ENCODE peak calls at places on chromosomes 4 and X, in nine cellular contexts. W is transverse colon, X is sigmoid colon, O is SK-N-SH, S is stomach, C is HepG2, F is H1, Q is upper lobe of left lung, R is GM12878. J is an unnamed sample.

GRCh38 chr4:70269674-70270073 is 27.3 kb downstream of the CSN3 start:
- DNase-seq in C (peak; percentile 10), W (no peak), Q (no peak), F (no peak), O (peak; percentile 2), S (no peak), X (no peak), R (no peak), J (no peak)

GRCh38 chrX:28205905-28206304 is 224.7 kb upstream of the DCAF8L1 start:
- DNase-seq in R (no peak), W (no peak), X (no peak), O (no peak), F (no peak), Q (no peak), S (no peak), C (no peak), J (no peak)

GRCh38 chr4:43496188-43496587 is 603.7 kb downstream of the GRXCR1 start:
- DNase-seq in F (no peak), W (no peak), C (no peak), S (no peak), Q (no peak), O (no peak), R (no peak), X (no peak), J (no peak)

GRCh38 chr4:180925800-180926199 is 1317.4 kb upstream of the TENM3 start:
- DNase-seq in O (no peak), Q (no peak), F (no peak), X (no peak), S (no peak), W (no peak), R (no peak), C (no peak), J (no peak)

GRCh38 chr4:1382776-1383727 is 23.2 kb downstream of the NKX1-1 start:
- DNase-seq in Q (no peak), X (peak; percentile 59), F (no peak), C (no peak), R (no peak), W (no peak), S (no peak), O (no peak), J (no peak)

GRCh38 chrX:17078031-17078730 is 131.7 kb downstream of the REPS2 start:
- DNase-seq in X (no peak), O (no peak), Q (no peak), W (no peak), C (no peak), S (no peak), F (no peak), R (no peak), J (no peak)

GRCh38 chr4:183504930-183505555 is at the start of gene ING2:
- DNase-seq in R (no peak), C (peak; percentile 18), O (peak; percentile 89), F (peak; percentile 67), Q (peak; percentile 85), X (no peak), S (no peak), W (no peak), J (peak; percentile 84)

GRCh38 chrX:2589186-2590020 is 88.6 kb upstream of the DHRSX start:
- DNase-seq in O (no peak), Q (no peak), W (no peak), F (no peak), S (no peak), C (no peak), X (no peak), R (no peak), J (no peak)

GRCh38 chr4:184632842-184633241 is 16.4 kb downstream of the CASP3 start:
- DNase-seq in R (no peak), O (no peak), Q (no peak), W (no peak), X (no peak), C (no peak), F (no peak), S (no peak), J (no peak)

GRCh38 chrX:2958199-2958598 is 29.1 kb upstream of the ARSD start:
- DNase-seq in F (no peak), Q (no peak), S (no peak), X (no peak), O (no peak), W (no peak), C (no peak), R (no peak), J (no peak)

GRCh38 chr4:129455462-129455861 is 359.5 kb downstream of the C4orf33 start:
- DNase-seq in X (no peak), W (no peak), Q (no peak), O (peak; percentile 14), S (no peak), R (no peak), F (no peak), C (no peak), J (no peak)

GRCh38 chrX:68018248-68019203 is 414.8 kb downstream of the OPHN1 start:
- DNase-seq in C (peak; percentile 28), O (peak; percentile 12), R (no peak), X (no peak), W (no peak), S (no peak), Q (peak; percentile 22), F (peak; percentile 65), J (no peak)

GRCh38 chr4:112058433-112058832 is 86.8 kb upstream of the FAM241A start:
- DNase-seq in Q (no peak), S (no peak), C (no peak), W (no peak), O (no peak), X (no peak), R (no peak), F (no peak), J (no peak)

GRCh38 chr4:182699825-182700224 is 217.4 kb downstream of the DCTD start:
- DNase-seq in X (no peak), S (no peak), C (no peak), F (no peak), O (no peak), Q (no peak), W (no peak), R (no peak), J (no peak)

GRCh38 chrX:41308884-41309655 is 24.9 kb upstream of the DDX3X start:
- DNase-seq in C (no peak), W (no peak), F (no peak), O (no peak), R (no peak), Q (peak; percentile 38), S (no peak), X (no peak), J (no peak)

GRCh38 chr4:8395504-8395903 is 45.0 kb downstream of the ACOX3 start:
- DNase-seq in S (no peak), X (no peak), Q (no peak), O (no peak), F (no peak), R (no peak), W (no peak), C (no peak), J (no peak)

GRCh38 chr4:76943790-76944189 is 5.8 kb upstream of the SEPTIN11 start:
- DNase-seq in S (no peak), W (no peak), R (no peak), C (no peak), X (no peak), F (no peak), Q (no peak), O (no peak), J (no peak)

GRCh38 chrX:46319750-46320149 is 225.5 kb downstream of the ZNF674 start:
- DNase-seq in Q (no peak), C (peak; percentile 61), R (no peak), S (no peak), O (no peak), W (no peak), X (no peak), F (no peak), J (no peak)

GRCh38 chr4:20271954-20272353 is 20.2 kb downstream of the SLIT2 start:
- DNase-seq in S (no peak), X (no peak), Q (no peak), R (no peak), F (no peak), C (no peak), O (no peak), W (no peak), J (no peak)

GRCh38 chr4:17336524-17336941 is 175.4 kb downstream of the QDPR start:
- DNase-seq in O (no peak), C (peak; percentile 6), F (no peak), W (peak; percentile 9), X (peak; percentile 71), Q (no peak), R (peak; percentile 93), S (no peak), J (peak; percentile 66)

GRCh38 chr4:79603681-79604080 is 195.7 kb upstream of the GK2 start:
- DNase-seq in S (no peak), X (no peak), C (no peak), W (no peak), O (no peak), Q (no peak), R (no peak), F (no peak), J (no peak)

GRCh38 chr4:78692815-78693156 is 83.4 kb upstream of the BMP2K start:
- DNase-seq in C (no peak), S (no peak), R (no peak), X (no peak), F (no peak), W (no peak), Q (no peak), O (no peak), J (no peak)

DNA sequence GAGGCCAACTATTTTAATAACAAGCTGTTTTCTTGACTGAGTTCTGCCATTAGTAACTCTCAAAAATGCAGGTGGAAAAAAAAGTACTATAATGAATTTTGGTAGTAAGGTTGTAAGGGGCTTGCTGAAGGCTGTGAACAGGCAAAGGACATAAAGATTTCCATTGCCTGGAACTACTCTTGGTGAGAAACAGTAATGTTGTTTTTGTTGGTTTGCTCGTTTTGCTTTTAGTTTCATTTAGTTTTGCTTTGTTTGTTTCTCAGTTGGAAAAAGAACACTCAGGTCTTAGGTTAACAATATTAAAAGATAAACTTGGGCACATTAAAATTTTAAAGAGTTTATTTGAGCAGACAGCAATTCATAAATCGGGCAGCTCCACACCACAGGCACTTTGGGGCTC is 824.5 kb upstream of the HTR2C start:
- DNase-seq in F (no peak), Q (no peak), O (no peak), R (no peak), C (no peak), S (no peak), X (no peak), W (no peak), J (no peak)
- TF ChIP-seq POLR2AphosphoS5 in F (no peak), Q (no peak), O (no peak), R (no peak), C (no peak), S (no peak), X (no peak), W (no peak), J (no peak)

GRCh38 chrX:25020391-25021131 is 4.8 kb upstream of the ARX start:
- DNase-seq in S (no peak), C (no peak), X (no peak), Q (no peak), W (no peak), R (no peak), O (peak; percentile 88), F (peak; percentile 80), J (no peak)
- H3K4me3 ChIP-seq in S (no peak overlapping the region), C (no peak overlapping the region), X (no peak overlapping the region), Q (no peak overlapping the region), W (no peak overlapping the region), R (no peak overlapping the region), O (peak overlapping the region; percentile 28), F (peak overlapping the region; percentile 55), J (peak overlapping the region; percentile 12)

GRCh38 chr4:25900901-25901500 is 13.0 kb upstream of the SMIM20 start:
- DNase-seq in S (no peak), C (no peak), O (no peak), Q (no peak), W (no peak), R (no peak), X (no peak), F (no peak), J (no peak)
- TF ChIP-seq EP300 in S (no peak), C (no peak), O (no peak), Q (no peak), W (no peak), R (no peak), X (no peak), F (no peak), J (no peak)

GRCh38 chr4:83128235-83128929 is 13.9 kb upstream of the PLAC8 start:
- DNase-seq in Q (no peak), X (no peak), F (no peak), W (peak; percentile 32), O (no peak), R (no peak), C (no peak), S (no peak), J (no peak)
- TF ChIP-seq POLR2AphosphoS5 in Q (no peak), X (no peak), F (no peak), W (no peak), O (no peak), R (no peak), C (no peak), S (no peak), J (no peak)